ENCODE peak calls at places on chromosomes 6 and 20, in nine cellular contexts. One of them, this sample, is unnamed.

GRCh38 chr6:34529665-34530327 is 26.3 kb downstream of the SPDEF start:
- DNase-seq in thoracic aorta: no peak
- DNase-seq in heart left ventricle: peak; percentile 50
- DNase-seq in activated B cell treated with CpG ODN at 0.5 μM for 24 hours: no peak
- DNase-seq in PC-9: no peak
- DNase-seq in lung: no peak
- DNase-seq in RWPE1: no peak
- DNase-seq in body of pancreas: peak; percentile 57
- DNase-seq in tibial artery: no peak
- DNase-seq in this sample: no peak

GRCh38 chr20:3889489-3890409 is 562 bp downstream of the PANK2 start:
- DNase-seq in body of pancreas: peak; percentile 37
- DNase-seq in tibial artery: peak; percentile 4
- DNase-seq in lung: peak; percentile 46
- DNase-seq in heart left ventricle: peak; percentile 58
- DNase-seq in thoracic aorta: no peak
- DNase-seq in PC-9: no peak
- DNase-seq in RWPE1: peak; percentile 31
- DNase-seq in activated B cell treated with CpG ODN at 0.5 μM for 24 hours: peak; percentile 35
- DNase-seq in this sample: peak; percentile 65

GRCh38 chr6:26124550-26125014 is 37.4 kb downstream of the HFE start:
- DNase-seq in RWPE1: no peak
- DNase-seq in body of pancreas: no peak
- DNase-seq in thoracic aorta: no peak
- DNase-seq in tibial artery: no peak
- DNase-seq in lung: no peak
- DNase-seq in PC-9: no peak
- DNase-seq in heart left ventricle: no peak
- DNase-seq in activated B cell treated with CpG ODN at 0.5 μM for 24 hours: no peak
- DNase-seq in this sample: no peak

GRCh38 chr6:113824411-113824810 is 32.7 kb upstream of the MARCKS start:
- DNase-seq in heart left ventricle: no peak
- DNase-seq in body of pancreas: peak; percentile 34
- DNase-seq in thoracic aorta: no peak
- DNase-seq in activated B cell treated with CpG ODN at 0.5 μM for 24 hours: no peak
- DNase-seq in PC-9: no peak
- DNase-seq in RWPE1: no peak
- DNase-seq in lung: no peak
- DNase-seq in tibial artery: no peak
- DNase-seq in this sample: no peak

GRCh38 chr6:23621026-23621425 is 505.0 kb upstream of the NRSN1 start:
- DNase-seq in activated B cell treated with CpG ODN at 0.5 μM for 24 hours: no peak
- DNase-seq in body of pancreas: no peak
- DNase-seq in PC-9: no peak
- DNase-seq in lung: no peak
- DNase-seq in tibial artery: no peak
- DNase-seq in thoracic aorta: no peak
- DNase-seq in heart left ventricle: no peak
- DNase-seq in RWPE1: no peak
- DNase-seq in this sample: no peak

GRCh38 chr6:142192343-142192742 is 45.3 kb downstream of the VTA1 start:
- DNase-seq in thoracic aorta: no peak
- DNase-seq in body of pancreas: no peak
- DNase-seq in heart left ventricle: no peak
- DNase-seq in RWPE1: no peak
- DNase-seq in activated B cell treated with CpG ODN at 0.5 μM for 24 hours: no peak
- DNase-seq in tibial artery: no peak
- DNase-seq in lung: no peak
- DNase-seq in PC-9: no peak
- DNase-seq in this sample: no peak

GRCh38 chr6:33314943-33315752 is 1.3 kb upstream of the TAPBP start:
- DNase-seq in thoracic aorta: no peak
- DNase-seq in heart left ventricle: no peak
- DNase-seq in body of pancreas: peak; percentile 36
- DNase-seq in tibial artery: no peak
- DNase-seq in activated B cell treated with CpG ODN at 0.5 μM for 24 hours: peak; percentile 40
- DNase-seq in lung: no peak
- DNase-seq in PC-9: no peak
- DNase-seq in RWPE1: no peak
- DNase-seq in this sample: no peak

GRCh38 chr20:34293589-34293988 is 9.6 kb downstream of the AHCY start:
- DNase-seq in heart left ventricle: no peak
- DNase-seq in activated B cell treated with CpG ODN at 0.5 μM for 24 hours: no peak
- DNase-seq in thoracic aorta: no peak
- DNase-seq in PC-9: no peak
- DNase-seq in RWPE1: no peak
- DNase-seq in body of pancreas: no peak
- DNase-seq in lung: no peak
- DNase-seq in tibial artery: no peak
- DNase-seq in this sample: no peak

GRCh38 chr20:7859371-7859802 is 80.9 kb downstream of the HAO1 start:
- DNase-seq in PC-9: no peak
- DNase-seq in activated B cell treated with CpG ODN at 0.5 μM for 24 hours: no peak
- DNase-seq in heart left ventricle: peak; percentile 22
- DNase-seq in thoracic aorta: no peak
- DNase-seq in RWPE1: peak; percentile 64
- DNase-seq in body of pancreas: peak; percentile 39
- DNase-seq in lung: no peak
- DNase-seq in tibial artery: no peak
- DNase-seq in this sample: peak; percentile 12

GRCh38 chr6:31208506-31208905 is 38.0 kb upstream of the POU5F1 start:
- DNase-seq in activated B cell treated with CpG ODN at 0.5 μM for 24 hours: no peak
- DNase-seq in PC-9: no peak
- DNase-seq in RWPE1: no peak
- DNase-seq in lung: no peak
- DNase-seq in heart left ventricle: no peak
- DNase-seq in tibial artery: no peak
- DNase-seq in thoracic aorta: no peak
- DNase-seq in body of pancreas: no peak
- DNase-seq in this sample: no peak

GRCh38 chr6:25769983-25770382 is 15.4 kb downstream of the SLC17A4 start:
- DNase-seq in lung: peak; percentile 32
- DNase-seq in activated B cell treated with CpG ODN at 0.5 μM for 24 hours: no peak
- DNase-seq in RWPE1: peak; percentile 4
- DNase-seq in heart left ventricle: no peak
- DNase-seq in body of pancreas: peak; percentile 10
- DNase-seq in tibial artery: no peak
- DNase-seq in PC-9: peak; percentile 69
- DNase-seq in thoracic aorta: no peak
- DNase-seq in this sample: no peak

GRCh38 chr20:29687438-29687837 is 1570.0 kb upstream of the DEFB115 start:
- DNase-seq in heart left ventricle: no peak
- DNase-seq in body of pancreas: no peak
- DNase-seq in activated B cell treated with CpG ODN at 0.5 μM for 24 hours: no peak
- DNase-seq in RWPE1: no peak
- DNase-seq in tibial artery: peak; percentile 15
- DNase-seq in lung: no peak
- DNase-seq in thoracic aorta: no peak
- DNase-seq in PC-9: no peak
- DNase-seq in this sample: no peak

GRCh38 chr6:143973097-143973979 is 34.7 kb downstream of the PLAGL1 start:
- DNase-seq in heart left ventricle: no peak
- DNase-seq in body of pancreas: no peak
- DNase-seq in thoracic aorta: no peak
- DNase-seq in tibial artery: no peak
- DNase-seq in lung: no peak
- DNase-seq in PC-9: no peak
- DNase-seq in RWPE1: no peak
- DNase-seq in activated B cell treated with CpG ODN at 0.5 μM for 24 hours: no peak
- DNase-seq in this sample: no peak

GRCh38 chr6:41984623-41985022 is 43.0 kb upstream of the CCND3 start:
- DNase-seq in thoracic aorta: no peak
- DNase-seq in lung: no peak
- DNase-seq in RWPE1: no peak
- DNase-seq in tibial artery: no peak
- DNase-seq in PC-9: no peak
- DNase-seq in heart left ventricle: no peak
- DNase-seq in activated B cell treated with CpG ODN at 0.5 μM for 24 hours: no peak
- DNase-seq in body of pancreas: no peak
- DNase-seq in this sample: no peak

GRCh38 chr20:59772373-59772705 is 161.1 kb downstream of the SYCP2 start:
- DNase-seq in PC-9: no peak
- DNase-seq in activated B cell treated with CpG ODN at 0.5 μM for 24 hours: no peak
- DNase-seq in RWPE1: no peak
- DNase-seq in lung: no peak
- DNase-seq in heart left ventricle: no peak
- DNase-seq in body of pancreas: no peak
- DNase-seq in thoracic aorta: no peak
- DNase-seq in tibial artery: no peak
- DNase-seq in this sample: no peak

GRCh38 chr6:29325777-29326176 is 24.3 kb downstream of the OR14J1 start:
- DNase-seq in RWPE1: no peak
- DNase-seq in lung: no peak
- DNase-seq in activated B cell treated with CpG ODN at 0.5 μM for 24 hours: no peak
- DNase-seq in PC-9: no peak
- DNase-seq in body of pancreas: no peak
- DNase-seq in thoracic aorta: no peak
- DNase-seq in tibial artery: no peak
- DNase-seq in heart left ventricle: no peak
- DNase-seq in this sample: no peak

GRCh38 chr6:41626917-41627316 is 11.4 kb upstream of the MDFI start:
- DNase-seq in RWPE1: peak; percentile 83
- DNase-seq in PC-9: no peak
- DNase-seq in thoracic aorta: no peak
- DNase-seq in lung: no peak
- DNase-seq in heart left ventricle: no peak
- DNase-seq in body of pancreas: no peak
- DNase-seq in activated B cell treated with CpG ODN at 0.5 μM for 24 hours: no peak
- DNase-seq in tibial artery: no peak
- DNase-seq in this sample: no peak

GRCh38 chr6:137089305-137089704 is 44.5 kb upstream of the IL20RA start:
- DNase-seq in RWPE1: no peak
- DNase-seq in lung: peak; percentile 44
- DNase-seq in PC-9: no peak
- DNase-seq in body of pancreas: peak; percentile 18
- DNase-seq in tibial artery: no peak
- DNase-seq in heart left ventricle: no peak
- DNase-seq in thoracic aorta: no peak
- DNase-seq in activated B cell treated with CpG ODN at 0.5 μM for 24 hours: no peak
- DNase-seq in this sample: no peak

GRCh38 chr20:63653974-63654680 is 903 bp upstream of the STMN3 start:
- DNase-seq in lung: no peak
- DNase-seq in heart left ventricle: no peak
- DNase-seq in body of pancreas: no peak
- DNase-seq in activated B cell treated with CpG ODN at 0.5 μM for 24 hours: no peak
- DNase-seq in PC-9: no peak
- DNase-seq in thoracic aorta: no peak
- DNase-seq in RWPE1: no peak
- DNase-seq in tibial artery: no peak
- DNase-seq in this sample: no peak

GRCh38 chr20:38229376-38230252 is 30.9 kb downstream of the KIAA1755 start:
- DNase-seq in RWPE1: peak; percentile 68
- DNase-seq in thoracic aorta: no peak
- DNase-seq in tibial artery: no peak
- DNase-seq in PC-9: peak; percentile 26
- DNase-seq in heart left ventricle: no peak
- DNase-seq in body of pancreas: no peak
- DNase-seq in activated B cell treated with CpG ODN at 0.5 μM for 24 hours: no peak
- DNase-seq in lung: no peak
- DNase-seq in this sample: peak; percentile 9
- TF ChIP-seq CTCF in RWPE1: peak; percentile 30
- TF ChIP-seq CTCF in thoracic aorta: peak; percentile 58
- TF ChIP-seq CTCF in tibial artery: peak; percentile 47
- TF ChIP-seq CTCF in PC-9: peak; percentile 80
- TF ChIP-seq CTCF in heart left ventricle: peak; percentile 49
- TF ChIP-seq CTCF in body of pancreas: peak; percentile 15
- TF ChIP-seq CTCF in activated B cell treated with CpG ODN at 0.5 μM for 24 hours: no peak
- TF ChIP-seq CTCF in lung: peak; percentile 25
- TF ChIP-seq CTCF in this sample: peak; percentile 29

GRCh38 chr6:98463038-98463437 is 371.3 kb upstream of the POU3F2 start:
- DNase-seq in heart left ventricle: no peak
- DNase-seq in RWPE1: no peak
- DNase-seq in activated B cell treated with CpG ODN at 0.5 μM for 24 hours: no peak
- DNase-seq in body of pancreas: no peak
- DNase-seq in lung: no peak
- DNase-seq in thoracic aorta: no peak
- DNase-seq in tibial artery: no peak
- DNase-seq in PC-9: no peak
- DNase-seq in this sample: no peak
- TF ChIP-seq CTCF in heart left ventricle: no peak
- TF ChIP-seq CTCF in RWPE1: no peak
- TF ChIP-seq CTCF in activated B cell treated with CpG ODN at 0.5 μM for 24 hours: no peak
- TF ChIP-seq CTCF in body of pancreas: no peak
- TF ChIP-seq CTCF in lung: no peak
- TF ChIP-seq CTCF in thoracic aorta: no peak
- TF ChIP-seq CTCF in tibial artery: no peak
- TF ChIP-seq CTCF in PC-9: no peak
- TF ChIP-seq CTCF in this sample: no peak

DNA sequence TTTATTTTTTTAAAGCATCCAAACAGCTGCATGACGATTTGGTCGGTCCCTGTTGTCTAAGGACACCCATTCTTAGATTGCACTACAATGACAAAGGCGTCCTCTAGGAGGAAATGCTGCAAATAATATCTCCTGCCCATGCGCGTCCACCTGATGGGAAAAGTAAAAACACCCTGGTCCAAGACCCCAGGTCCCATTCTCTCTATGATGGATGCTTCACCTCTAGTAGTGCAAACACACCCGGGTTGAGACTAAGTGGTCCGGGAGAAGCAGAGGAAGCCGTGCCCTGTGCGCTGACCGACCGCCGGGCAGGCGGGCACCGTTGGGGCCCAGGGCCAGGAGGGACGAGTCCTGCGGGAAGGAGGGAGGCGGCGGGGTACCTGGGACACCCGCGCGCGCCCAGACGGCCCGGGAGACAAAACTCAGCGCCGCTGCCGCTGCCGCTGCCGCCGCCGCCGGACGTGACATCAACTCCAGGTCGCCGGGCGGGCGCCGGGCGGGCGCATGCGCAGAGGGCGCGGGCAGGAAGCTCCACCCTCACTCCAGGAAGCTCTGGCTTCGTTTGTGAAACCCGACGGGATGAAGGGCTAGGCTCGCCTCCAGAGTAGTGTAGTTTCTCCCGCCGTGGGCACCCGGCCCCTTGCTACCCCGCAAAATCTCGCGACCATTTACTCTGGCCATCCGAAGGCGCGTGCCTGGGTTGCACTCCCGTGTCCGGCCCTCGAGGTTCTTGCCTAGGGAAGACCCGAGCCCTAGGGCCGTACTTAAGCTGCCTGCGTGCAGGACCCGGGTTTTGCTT is at the start of gene TBC1D7:
- DNase-seq in tibial artery: peak; percentile 90
- DNase-seq in PC-9: peak; percentile 80
- DNase-seq in lung: peak; percentile 93
- DNase-seq in RWPE1: peak; percentile 94
- DNase-seq in thoracic aorta: peak; percentile 64
- DNase-seq in body of pancreas: peak; percentile 95
- DNase-seq in heart left ventricle: peak; percentile 92
- DNase-seq in activated B cell treated with CpG ODN at 0.5 μM for 24 hours: peak; percentile 95
- DNase-seq in this sample: peak; percentile 93
- TF ChIP-seq CTCF in tibial artery: no peak
- TF ChIP-seq CTCF in PC-9: no peak
- TF ChIP-seq CTCF in lung: no peak
- TF ChIP-seq CTCF in RWPE1: peak; percentile 6
- TF ChIP-seq CTCF in thoracic aorta: peak; percentile 21
- TF ChIP-seq CTCF in body of pancreas: peak; percentile 46
- TF ChIP-seq CTCF in heart left ventricle: no peak
- TF ChIP-seq CTCF in activated B cell treated with CpG ODN at 0.5 μM for 24 hours: no peak
- TF ChIP-seq CTCF in this sample: peak; percentile 16

DNA sequence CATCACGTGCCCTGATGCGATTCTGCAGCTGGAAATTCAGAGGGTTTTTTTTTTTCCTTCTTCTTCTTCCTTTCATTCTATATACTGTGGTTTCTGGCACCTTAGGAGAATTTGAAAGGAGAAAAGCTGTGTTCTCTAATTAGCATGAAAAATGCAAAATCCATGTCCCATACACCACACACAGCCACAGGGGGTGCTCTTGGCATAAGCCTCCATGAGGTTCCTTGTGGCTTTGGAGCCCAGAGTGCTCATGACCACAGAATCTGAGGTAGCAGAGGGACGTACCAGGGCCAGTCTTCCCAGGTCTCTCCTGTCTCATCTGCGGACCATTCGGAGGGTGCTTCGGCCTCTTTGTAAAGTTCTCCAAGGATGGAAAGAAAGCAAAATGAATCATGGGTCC is 258.4 kb upstream of the CDH4 start:
- DNase-seq in heart left ventricle: no peak
- DNase-seq in lung: no peak
- DNase-seq in thoracic aorta: no peak
- DNase-seq in body of pancreas: no peak
- DNase-seq in tibial artery: no peak
- DNase-seq in PC-9: peak; percentile 22
- DNase-seq in RWPE1: no peak
- DNase-seq in activated B cell treated with CpG ODN at 0.5 μM for 24 hours: no peak
- DNase-seq in this sample: no peak
- TF ChIP-seq CTCF in heart left ventricle: no peak
- TF ChIP-seq CTCF in lung: no peak
- TF ChIP-seq CTCF in thoracic aorta: no peak
- TF ChIP-seq CTCF in body of pancreas: no peak
- TF ChIP-seq CTCF in tibial artery: no peak
- TF ChIP-seq CTCF in PC-9: no peak
- TF ChIP-seq CTCF in RWPE1: no peak
- TF ChIP-seq CTCF in activated B cell treated with CpG ODN at 0.5 μM for 24 hours: no peak
- TF ChIP-seq CTCF in this sample: no peak

This sample was measured in activated CD8-positive, alpha-beta T cell treated with anti-CD3 and anti-CD28 coated beads for 36 hours.